ENCODE peak calls at places on chromosomes 12 and 14, in eight cellular contexts. A is iPS-NIHi11, X is AG20443, R is osteocyte, C is endothelial cell, G is memory B cell, D is GM06990, K is GM12865. B is an unnamed sample.

GRCh38 chr12:130041983-130042812 is 120.1 kb upstream of the FZD10 start:
- DNase-seq in D (no peak), A (peak; percentile 88), X (peak; percentile 24), K (no peak), R (no peak), G (no peak), C (no peak), B (no peak)

GRCh38 chr14:51398898-51399297 is 158.9 kb downstream of the TMX1 start:
- DNase-seq in X (peak; percentile 57), K (no peak), R (no peak), C (no peak), G (no peak), D (no peak), A (no peak), B (no peak)

GRCh38 chr12:109358154-109358869 is 10.6 kb downstream of the MYO1H start:
- DNase-seq in C (no peak), A (no peak), X (peak; percentile 21), K (peak; percentile 82), D (peak; percentile 17), R (no peak), G (no peak), B (peak; percentile 66)

GRCh38 chr12:99271071-99271470 is 376.5 kb upstream of the GARIN6 start:
- DNase-seq in R (no peak), X (no peak), D (no peak), C (no peak), K (no peak), A (no peak), G (no peak), B (no peak)

GRCh38 chr12:48946206-48946605 is 11.1 kb downstream of the ARF3 start:
- DNase-seq in X (no peak), R (no peak), D (no peak), G (no peak), A (no peak), K (no peak), C (no peak), B (no peak)

GRCh38 chr12:111806304-111806703 is 35.7 kb upstream of the MAPKAPK5 start:
- DNase-seq in R (no peak), C (no peak), D (no peak), G (no peak), K (no peak), X (no peak), A (no peak), B (no peak)

GRCh38 chr12:4829793-4830162 is 79.9 kb upstream of the KCNA1 start:
- DNase-seq in A (no peak), X (no peak), K (peak; percentile 11), R (no peak), C (no peak), G (no peak), D (no peak), B (peak; percentile 28)

GRCh38 chr12:80469681-80470080 is 25.6 kb downstream of the PTPRQ start:
- DNase-seq in X (no peak), C (no peak), A (no peak), D (no peak), K (no peak), R (no peak), G (no peak), B (no peak)

GRCh38 chr12:130708648-130709047 is 7.5 kb downstream of the RIMBP2 start:
- DNase-seq in K (no peak), G (no peak), A (no peak), R (no peak), D (no peak), C (no peak), X (no peak), B (no peak)

GRCh38 chr12:117367006-117367638 is 5.7 kb upstream of the NOS1 start:
- DNase-seq in A (peak; percentile 93), X (peak; percentile 88), K (peak; percentile 76), R (peak; percentile 91), C (peak; percentile 89), D (no peak), G (no peak), B (peak; percentile 45)

GRCh38 chr14:59771577-59771976 is 99.0 kb downstream of the RTN1 start:
- DNase-seq in K (no peak), G (no peak), A (no peak), X (no peak), D (no peak), R (no peak), C (no peak), B (no peak)

GRCh38 chr14:92673601-92674000 is 74.8 kb downstream of the LGMN start:
- DNase-seq in R (no peak), C (no peak), X (no peak), D (no peak), A (no peak), K (no peak), G (no peak), B (no peak)

GRCh38 chr12:102513272-102513671 is 32.9 kb upstream of the IGF1 start:
- DNase-seq in R (no peak), D (peak; percentile 48), A (no peak), K (peak; percentile 75), C (no peak), G (no peak), X (no peak), B (no peak)

GRCh38 chr12:69563166-69563762 is 22.0 kb upstream of the CCT2 start:
- DNase-seq in A (no peak), C (no peak), G (no peak), D (no peak), X (no peak), K (no peak), R (no peak), B (no peak)

GRCh38 chr14:66281036-66281776 is 205.0 kb upstream of the CCDC196 start:
- DNase-seq in R (no peak), A (no peak), C (no peak), G (no peak), K (no peak), D (no peak), X (no peak), B (no peak)

GRCh38 chr14:53430870-53431269 is 277.7 kb upstream of the DDHD1 start:
- DNase-seq in C (no peak), R (no peak), D (no peak), G (no peak), X (no peak), K (no peak), A (no peak), B (no peak)

GRCh38 chr12:109961201-109961600 is 35.0 kb downstream of the GIT2 start:
- DNase-seq in R (no peak), C (no peak), X (no peak), G (no peak), K (no peak), A (no peak), D (no peak), B (no peak)

GRCh38 chr12:60394680-60395079 is 798.9 kb downstream of the SLC16A7 start:
- DNase-seq in D (no peak), R (no peak), C (no peak), A (no peak), G (no peak), X (peak; percentile 13), K (no peak), B (no peak)

GRCh38 chr12:47397664-47398281 is 308.1 kb downstream of the RPAP3 start:
- DNase-seq in K (peak; percentile 47), G (peak; percentile 49), D (no peak), C (no peak), X (peak; percentile 46), A (no peak), R (no peak), B (peak; percentile 54)

GRCh38 chr12:25828188-25828587 is 130.3 kb upstream of the RASSF8 start:
- DNase-seq in R (no peak), X (no peak), A (no peak), K (no peak), G (no peak), D (no peak), C (no peak), B (no peak)

GRCh38 chr14:73283592-73284379 is 46.5 kb downstream of the PAPLN start:
- DNase-seq in G (no peak), R (no peak), K (no peak), X (peak; percentile 46), D (no peak), A (no peak), C (no peak), B (no peak)

GRCh38 chr12:2266666-2267623 is 214.2 kb downstream of the CACNA1C start:
- DNase-seq in R (no peak), C (no peak), K (no peak), G (no peak), A (no peak), X (no peak), D (no peak), B (no peak)

GRCh38 chr12:25256826-25257225 is 6.1 kb upstream of the KRAS start:
- DNase-seq in C (no peak), K (no peak), R (no peak), D (no peak), A (no peak), X (no peak), G (no peak), B (no peak)

B was measured in MV-4-11.